ENCODE peak calls at places on chromosomes 16 and 17, in nine cellular contexts. J is activated CD4-positive, alpha-beta T cell treated with anti-CD3 and anti-CD28 coated beads for 24 hours; H is activated CD8-positive, alpha-beta T cell treated with anti-CD3 and anti-CD28 coated beads for 36 hours; S is stimulated activated CD4-positive, alpha-beta T cell treated with anti-CD3 and anti-CD28 coated beads, Interleukin-1b, Interleukin-23, amount 100 ng/mL, for 4 hours; I is AG20443; L is iris pigment epithelial cell; A is tibial artery; M is effector CD4-positive, alpha-beta T cell; D is posterior cingulate gyrus. C is an unnamed sample.

GRCh38 chr16:55233464-55233863 is 90.5 kb upstream of the IRX6 start:
- DNase-seq in I (no peak), H (no peak), L (no peak), M (no peak), D (no peak), A (no peak), S (no peak), J (no peak), C (no peak)

GRCh38 chr17:81277938-81278693 is 17.0 kb downstream of the SLC38A10 start:
- DNase-seq in I (no peak), S (no peak), L (no peak), H (no peak), J (no peak), A (no peak), D (no peak), M (no peak), C (no peak)

GRCh38 chr16:75420987-75421819 is 12.1 kb downstream of the CFDP1 start:
- DNase-seq in I (peak; percentile 50), A (peak; percentile 62), M (no peak), J (no peak), D (peak; percentile 27), L (peak; percentile 60), H (peak; percentile 46), S (no peak), C (peak; percentile 86)

GRCh38 chr17:19763416-19763815 is 15.3 kb upstream of the ALDH3A1 start:
- DNase-seq in H (no peak), I (no peak), J (no peak), M (no peak), S (no peak), L (no peak), A (no peak), D (no peak), C (peak; percentile 34)

GRCh38 chr17:30176845-30177244 is 58.7 kb downstream of the SLC6A4 start:
- DNase-seq in J (no peak), S (no peak), D (no peak), A (no peak), H (no peak), I (no peak), M (no peak), L (no peak), C (no peak)

GRCh38 chr16:88806491-88807111 is 3.0 kb downstream of the CDT1 start:
- DNase-seq in D (no peak), J (no peak), I (no peak), S (no peak), H (no peak), M (no peak), L (no peak), A (no peak), C (no peak)

GRCh38 chr16:70770968-70771552 is 29.9 kb downstream of the VAC14 start:
- DNase-seq in A (peak; percentile 42), S (peak; percentile 30), M (peak; percentile 34), D (peak; percentile 61), H (peak; percentile 73), I (peak; percentile 79), L (peak; percentile 65), J (peak; percentile 37), C (no peak)

GRCh38 chr17:41178341-41178740 is 320 bp upstream of the KRTAP4-2 start:
- DNase-seq in S (no peak), M (no peak), J (no peak), D (no peak), A (no peak), L (peak; percentile 55), H (no peak), I (peak; percentile 55), C (no peak)

GRCh38 chr17:78497115-78497540 is 80.1 kb downstream of the DNAH17 start:
- DNase-seq in D (peak; percentile 80), S (peak; percentile 25), L (peak; percentile 79), M (peak; percentile 31), A (peak; percentile 69), I (peak; percentile 93), H (peak; percentile 64), J (peak; percentile 26), C (peak; percentile 87)

GRCh38 chr16:700684-701584 is 4.7 kb downstream of the FBXL16 start:
- DNase-seq in S (no peak), L (no peak), J (no peak), A (no peak), I (peak; percentile 71), M (peak; percentile 42), H (peak; percentile 42), D (no peak), C (no peak)